ENCODE peak calls at places on chromosomes 3 and 15, in four cellular contexts. E is ovary, M is breast epithelium, U is lung. T is an unnamed sample. For H3K27me3, the result is how much of the 10 kb centered on the place peaks cover.

GRCh38 chr15:36579792-36580431 is 486 bp downstream of the CDIN1 start:
- DNase-seq in E (peak), M (no peak), U (no peak), T (no peak)

GRCh38 chr3:44455318-44455717 is 22.2 kb downstream of the ZNF445 start:
- DNase-seq in E (no peak), M (no peak), U (no peak), T (no peak)

GRCh38 chr3:8839607-8840325 is 70.4 kb upstream of the OXTR start:
- DNase-seq in E (no peak), M (no peak), U (no peak), T (no peak)

GRCh38 chr15:60137711-60138396 is 133.7 kb downstream of the FOXB1 start:
- DNase-seq in E (no peak), M (no peak), U (no peak), T (no peak)

GRCh38 chr3:152621967-152622812 is 212.7 kb upstream of the P2RY1 start:
- DNase-seq in E (no peak), M (no peak), U (no peak), T (no peak)

GRCh38 chr3:42701371-42702065 is 1.1 kb downstream of the HHATL start:
- DNase-seq in E (no peak), M (peak), U (peak), T (no peak)

GRCh38 chr15:36117394-36117793 is 462.0 kb upstream of the CDIN1 start:
- DNase-seq in E (no peak), M (no peak), U (no peak), T (no peak)

GRCh38 chr3:54653456-54654195 is 274.2 kb downstream of the LRTM1 start:
- DNase-seq in E (no peak), M (no peak), U (no peak), T (no peak)

GRCh38 chr3:194224937-194225422 is 89.0 kb downstream of the HES1 start:
- DNase-seq in E (no peak), M (no peak), U (no peak), T (no peak)

GRCh38 chr3:97736928-97737327 is 27.6 kb upstream of the ARL6 start:
- DNase-seq in E (no peak), M (no peak), U (no peak), T (no peak)

GRCh38 chr3:190384241-190384863 is 3.6 kb upstream of the CLDN16 start:
- DNase-seq in E (no peak), M (no peak), U (peak), T (no peak)

GRCh38 chr3:195522254-195523023 is 20.7 kb downstream of the PPP1R2 start:
- DNase-seq in E (no peak), M (no peak), U (no peak), T (no peak)

GRCh38 chr3:146374146-146374545 is 95.2 kb downstream of the PLSCR2 start:
- DNase-seq in E (no peak), M (no peak), U (no peak), T (no peak)

GRCh38 chr3:188294823-188295487 is 141.0 kb downstream of the LPP start:
- DNase-seq in E (no peak), M (no peak), U (peak), T (no peak)

GRCh38 chr15:58454950-58455401 is 23.2 kb downstream of the LIPC start:
- DNase-seq in E (no peak), M (no peak), U (no peak), T (no peak)

GRCh38 chr15:94239474-94239873 is 8.1 kb downstream of the MCTP2 start:
- DNase-seq in E (no peak), M (no peak), U (no peak), T (no peak)

GRCh38 chr15:28192772-28193171 is 93.7 kb upstream of the OCA2 start:
- DNase-seq in E (no peak), M (no peak), U (no peak), T (no peak)

GRCh38 chr3:66481071-66482001 is 19.5 kb downstream of the LRIG1 start:
- DNase-seq in E (no peak), M (no peak), U (no peak), T (no peak)

GRCh38 chr15:59222106-59222505 is 15.5 kb downstream of the LDHAL6B start:
- DNase-seq in E (no peak), M (no peak), U (no peak), T (no peak)

GRCh38 chr3:60755094-60755493 is 496.2 kb downstream of the FHIT start:
- DNase-seq in E (no peak), M (no peak), U (no peak), T (no peak)

GRCh38 chr3:71972031-71972430 is 187.1 kb upstream of the PROK2 start:
- DNase-seq in E (no peak), M (no peak), U (no peak), T (no peak)

GRCh38 chr3:114886945-114887344 is 260.1 kb downstream of the ZBTB20 start:
- DNase-seq in E (no peak), M (no peak), U (no peak), T (no peak)

GRCh38 chr15:51499379-51499976 is 123.1 kb downstream of the DMXL2 start:
- DNase-seq in E (no peak), M (no peak), U (no peak), T (no peak)

GRCh38 chr3:2098398-2099027 is at the start of gene CNTN4:
- DNase-seq in E (peak), M (peak), U (peak), T (peak)

GRCh38 chr15:92886229-92886628 is 13.9 kb upstream of the CHD2 start:
- DNase-seq in E (no peak), M (no peak), U (no peak), T (no peak)

GRCh38 chr15:25691544-25692430 is 171.3 kb downstream of the ATP10A start:
- DNase-seq in E (no peak), M (peak), U (no peak), T (no peak)

GRCh38 chr15:42079401-42079908 is 14.9 kb downstream of the PLA2G4D start:
- DNase-seq in E (no peak), M (peak), U (no peak), T (no peak)

GRCh38 chr3:102114264-102114979 is 265.1 kb downstream of the NFKBIZ start:
- DNase-seq in E (no peak), M (no peak), U (no peak), T (no peak)

GRCh38 chr3:123799544-123800351 is 84.4 kb downstream of the MYLK start:
- DNase-seq in E (no peak), M (no peak), U (no peak), T (no peak)
- TF ChIP-seq CTCF in E (no peak), M (no peak), U (no peak), T (no peak)

DNA sequence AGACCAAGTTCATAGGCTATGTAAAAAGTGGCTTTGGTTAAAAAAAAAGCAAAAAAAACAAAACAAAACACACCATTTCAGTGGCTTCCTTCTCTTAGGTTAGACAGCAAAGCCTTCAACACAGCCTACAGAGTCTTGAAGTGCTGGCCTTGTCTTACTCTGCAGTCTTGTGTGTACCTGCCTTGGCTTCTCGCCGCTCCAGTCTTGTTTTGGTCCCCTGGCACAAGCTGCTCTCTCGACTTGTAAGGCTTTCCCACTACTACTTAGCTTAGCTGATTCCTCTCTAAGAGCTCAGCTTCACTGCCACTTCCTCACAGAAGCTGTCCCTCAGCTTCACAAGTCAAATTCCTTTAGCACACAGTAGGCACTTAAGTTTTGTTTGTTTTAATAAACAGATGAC is 63.0 kb downstream of the ST3GAL6 start:
- DNase-seq in E (no peak), M (no peak), U (no peak), T (no peak)
- H3K27ac ChIP-seq in E (no peak), M (no peak), U (no peak), T (no peak)

GRCh38 chr15:100879046-100879445 is 585 bp upstream of the ALDH1A3 start:
- DNase-seq in E (no peak), M (no peak), U (no peak), T (no peak)

GRCh38 chr15:100880897-100881242 is 1.2 kb downstream of the ALDH1A3 start:
- DNase-seq in E (no peak), M (no peak), U (no peak), T (no peak)

GRCh38 chr15:100878601-100879000 is 1.0 kb upstream of the ALDH1A3 start:
- DNase-seq in E (no peak), M (no peak), U (no peak), T (no peak)

GRCh38 chr15:100880139-100880896 is 687 bp downstream of the ALDH1A3 start:
- DNase-seq in E (no peak), M (no peak), U (no peak), T (no peak)

GRCh38 chr15:100879461-100880138 is at the start of gene ALDH1A3:
- DNase-seq in E (no peak), M (no peak), U (no peak), T (no peak)
- H3K27me3 ChIP-seq in E (under half), M (under half), U (under half), T (under half)

DNA sequence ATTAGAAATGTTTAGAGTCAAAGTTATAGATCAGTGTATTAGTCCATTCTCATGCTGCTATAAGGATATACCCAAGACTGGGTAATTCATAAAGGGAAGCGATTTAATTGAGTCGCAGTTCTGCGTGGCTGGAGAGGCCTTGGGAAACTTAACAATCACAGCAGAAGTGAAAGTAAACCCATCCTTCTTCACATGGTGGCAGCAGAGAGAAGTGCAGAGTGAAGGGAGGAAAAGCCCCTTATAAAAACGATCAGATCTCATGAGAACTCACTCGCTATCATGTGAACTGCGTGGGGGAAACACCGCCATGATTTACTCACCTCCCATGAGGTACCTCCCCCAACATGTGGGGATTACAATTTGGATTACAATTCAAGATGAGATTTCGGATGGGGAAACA is 871.5 kb downstream of the DIPK2A start:
- DNase-seq in E (no peak), M (no peak), U (no peak), T (no peak)
- TF ChIP-seq CTCF in E (no peak), M (no peak), U (no peak), T (no peak)

GRCh38 chr3:171201825-171202224 is 175.3 kb upstream of the SLC2A2 start:
- DNase-seq in E (no peak), M (no peak), U (no peak), T (no peak)

GRCh38 chr3:171200052-171201029 is 173.8 kb upstream of the SLC2A2 start:
- DNase-seq in E (no peak), M (no peak), U (no peak), T (no peak)

GRCh38 chr3:171204942-171205341 is 178.4 kb upstream of the SLC2A2 start:
- DNase-seq in E (no peak), M (no peak), U (no peak), T (no peak)

GRCh38 chr3:171206283-171206682 is 179.8 kb upstream of the SLC2A2 start:
- DNase-seq in E (no peak), M (no peak), U (no peak), T (no peak)
- H3K27ac ChIP-seq in E (no peak), M (no peak), U (no peak), T (no peak)

GRCh38 chr3:128554465-128555097 is 61.6 kb upstream of the GATA2 start:
- DNase-seq in E (no peak), M (peak), U (no peak), T (peak)
- H3K27me3 ChIP-seq in E (under half), M (under half), U (under half), T (under half)

DNA sequence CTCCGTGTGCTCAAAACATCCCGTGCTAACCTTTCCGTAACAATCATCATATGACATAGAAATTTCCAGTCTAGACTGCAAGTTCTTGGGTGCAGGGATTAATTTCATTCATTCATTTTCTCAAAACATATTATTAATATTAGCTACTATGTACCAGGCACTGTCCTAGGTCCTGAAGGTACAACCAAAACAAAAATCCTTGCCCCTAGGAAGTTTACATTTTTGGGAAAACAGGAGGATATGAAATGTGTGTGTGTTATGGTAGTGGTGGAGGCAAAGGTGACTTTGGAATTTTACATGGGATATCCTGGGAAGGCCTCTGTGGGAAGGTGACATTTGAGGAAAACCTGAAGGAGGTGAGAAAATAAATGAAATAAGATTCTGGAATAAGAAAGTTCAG is 222.6 kb downstream of the LRRC3B start:
- DNase-seq in E (no peak), M (no peak), U (no peak), T (no peak)
- TF ChIP-seq CTCF in E (no peak), M (no peak), U (no peak), T (no peak)